ENCODE peak calls at places on chromosomes 1 and 21, in six cellular contexts. R is NCI-H1092; U is AG10803; I is fibroblast of lung; H is activated CD4-positive, alpha-beta T cell treated with anti-CD3 and anti-CD28 coated beads, Interleukin-2, amount 10 ng/mL, durations not matched to agents 7 days and 5 days; E is K562. S is an unnamed sample.

GRCh38 chr1:25724986-25725385 is 75.0 kb upstream of the SELENON start:
- DNase-seq in R (no peak), U (no peak), I (no peak), H (no peak), E (no peak), S (no peak)

GRCh38 chr1:228303596-228303995 is 95.8 kb downstream of the OBSCN start:
- DNase-seq in R (no peak), U (no peak), I (no peak), H (no peak), E (no peak), S (no peak)

GRCh38 chr1:157161901-157162300 is 23.7 kb upstream of the ETV3 start:
- DNase-seq in R (no peak), U (no peak), I (no peak), H (no peak), E (no peak), S (no peak)

GRCh38 chr1:62401034-62401433 is 35.8 kb upstream of the USP1 start:
- DNase-seq in R (no peak), U (no peak), I (peak), H (no peak), E (no peak), S (no peak)

GRCh38 chr1:117902944-117903343 is 26.5 kb downstream of the GDAP2 start:
- DNase-seq in R (no peak), U (no peak), I (no peak), H (no peak), E (no peak), S (no peak)

GRCh38 chr1:226798427-226799411 is 59.6 kb upstream of the ITPKB start:
- DNase-seq in R (no peak), U (no peak), I (no peak), H (peak), E (peak), S (no peak)

GRCh38 chr1:109759513-109760334 is 4.0 kb downstream of the EPS8L3 start:
- DNase-seq in R (no peak), U (no peak), I (no peak), H (no peak), E (no peak), S (no peak)

GRCh38 chr21:45534591-45535331 is 7.5 kb downstream of the SLC19A1 start:
- DNase-seq in R (peak), U (no peak), I (peak), H (no peak), E (no peak), S (no peak)

GRCh38 chr1:178849932-178850331 is 20.9 kb downstream of the ANGPTL1 start:
- DNase-seq in R (no peak), U (no peak), I (peak), H (no peak), E (no peak), S (no peak)

GRCh38 chr1:246476771-246477170 is 30.3 kb downstream of the SMYD3 start:
- DNase-seq in R (no peak), U (no peak), I (no peak), H (no peak), E (no peak), S (no peak)

GRCh38 chr1:54989968-54990810 is 8.5 kb upstream of the BSND start:
- DNase-seq in R (no peak), U (no peak), I (peak), H (no peak), E (no peak), S (no peak)

GRCh38 chr1:44689447-44689765 is 14.9 kb downstream of the ARMH1 start:
- DNase-seq in R (no peak), U (no peak), I (no peak), H (no peak), E (no peak), S (no peak)

GRCh38 chr1:161106434-161106833 is 8.3 kb downstream of the KLHDC9 start:
- DNase-seq in R (no peak), U (no peak), I (no peak), H (no peak), E (no peak), S (no peak)

GRCh38 chr1:46219551-46220520 is 16.7 kb downstream of the LURAP1 start:
- DNase-seq in R (no peak), U (no peak), I (no peak), H (no peak), E (no peak), S (no peak)

GRCh38 chr1:156419863-156420208 is 50.8 kb downstream of the RHBG start:
- DNase-seq in R (no peak), U (no peak), I (no peak), H (no peak), E (peak), S (no peak)

GRCh38 chr21:42467613-42467983 is 28.4 kb downstream of the RSPH1 start:
- DNase-seq in R (no peak), U (no peak), I (no peak), H (no peak), E (no peak), S (no peak)

GRCh38 chr1:166122873-166123466 is 43.8 kb downstream of the FAM78B start:
- DNase-seq in R (no peak), U (no peak), I (no peak), H (no peak), E (no peak), S (no peak)

GRCh38 chr21:17231124-17231523 is 281.7 kb upstream of the CXADR start:
- DNase-seq in R (no peak), U (no peak), I (no peak), H (no peak), E (no peak), S (no peak)

S was measured in fibroblast of the conjunctiva.